ENCODE peak calls at places on chromosomes 12 and 14, in ten cellular contexts. One of them, this sample, is unnamed.

GRCh38 chr14:77542349-77543239 is 44.0 kb upstream of the ISM2 start:
- DNase-seq in thoracic aorta: no peak
- DNase-seq in HFFc6: no peak
- DNase-seq in upper lobe of left lung: no peak
- DNase-seq in cardiac fibroblast: peak; percentile 10
- DNase-seq in GM12865: no peak
- DNase-seq in H1: no peak
- DNase-seq in fibroblast of mammary gland: peak; percentile 12
- DNase-seq in GM20000: no peak
- DNase-seq in CD4-positive, alpha-beta T cell: no peak
- DNase-seq in this sample: no peak

GRCh38 chr12:54239568-54239967 is 40.4 kb downstream of the CBX5 start:
- DNase-seq in thoracic aorta: no peak
- DNase-seq in HFFc6: no peak
- DNase-seq in upper lobe of left lung: no peak
- DNase-seq in cardiac fibroblast: no peak
- DNase-seq in GM12865: no peak
- DNase-seq in H1: no peak
- DNase-seq in fibroblast of mammary gland: no peak
- DNase-seq in GM20000: no peak
- DNase-seq in CD4-positive, alpha-beta T cell: no peak
- DNase-seq in this sample: no peak

GRCh38 chr14:52020866-52021717 is 31.7 kb downstream of the RTRAF start:
- DNase-seq in thoracic aorta: no peak
- DNase-seq in HFFc6: no peak
- DNase-seq in upper lobe of left lung: no peak
- DNase-seq in cardiac fibroblast: peak; percentile 45
- DNase-seq in GM12865: no peak
- DNase-seq in H1: no peak
- DNase-seq in fibroblast of mammary gland: no peak
- DNase-seq in GM20000: no peak
- DNase-seq in CD4-positive, alpha-beta T cell: no peak
- DNase-seq in this sample: no peak

GRCh38 chr14:62209287-62209899 is 447.2 kb downstream of the SNAPC1 start:
- DNase-seq in thoracic aorta: no peak
- DNase-seq in HFFc6: peak; percentile 57
- DNase-seq in upper lobe of left lung: no peak
- DNase-seq in cardiac fibroblast: peak; percentile 89
- DNase-seq in GM12865: no peak
- DNase-seq in H1: no peak
- DNase-seq in fibroblast of mammary gland: peak; percentile 90
- DNase-seq in GM20000: no peak
- DNase-seq in CD4-positive, alpha-beta T cell: no peak
- DNase-seq in this sample: no peak

GRCh38 chr14:87059060-87059827 is 933.7 kb downstream of the GALC start:
- DNase-seq in thoracic aorta: no peak
- DNase-seq in HFFc6: no peak
- DNase-seq in upper lobe of left lung: no peak
- DNase-seq in cardiac fibroblast: no peak
- DNase-seq in GM12865: no peak
- DNase-seq in H1: no peak
- DNase-seq in fibroblast of mammary gland: no peak
- DNase-seq in GM20000: no peak
- DNase-seq in CD4-positive, alpha-beta T cell: no peak
- DNase-seq in this sample: no peak

GRCh38 chr14:52328286-52328685 is 14.2 kb downstream of the PTGER2 start:
- DNase-seq in thoracic aorta: no peak
- DNase-seq in HFFc6: peak; percentile 67
- DNase-seq in upper lobe of left lung: no peak
- DNase-seq in cardiac fibroblast: peak; percentile 79
- DNase-seq in GM12865: no peak
- DNase-seq in H1: no peak
- DNase-seq in fibroblast of mammary gland: peak; percentile 84
- DNase-seq in GM20000: no peak
- DNase-seq in CD4-positive, alpha-beta T cell: no peak
- DNase-seq in this sample: no peak

GRCh38 chr14:36518031-36518585 is 1.9 kb downstream of the NKX2-1 start:
- DNase-seq in thoracic aorta: no peak
- DNase-seq in HFFc6: no peak
- DNase-seq in upper lobe of left lung: no peak
- DNase-seq in cardiac fibroblast: no peak
- DNase-seq in GM12865: no peak
- DNase-seq in H1: no peak
- DNase-seq in fibroblast of mammary gland: no peak
- DNase-seq in GM20000: no peak
- DNase-seq in CD4-positive, alpha-beta T cell: no peak
- DNase-seq in this sample: no peak

GRCh38 chr12:124586756-124587155 is 19.3 kb upstream of the NCOR2 start:
- DNase-seq in thoracic aorta: no peak
- DNase-seq in HFFc6: no peak
- DNase-seq in upper lobe of left lung: no peak
- DNase-seq in cardiac fibroblast: no peak
- DNase-seq in GM12865: no peak
- DNase-seq in H1: no peak
- DNase-seq in fibroblast of mammary gland: no peak
- DNase-seq in GM20000: no peak
- DNase-seq in CD4-positive, alpha-beta T cell: no peak
- DNase-seq in this sample: no peak

GRCh38 chr12:115922952-115923564 is 354.4 kb downstream of the MED13L start:
- DNase-seq in thoracic aorta: no peak
- DNase-seq in HFFc6: no peak
- DNase-seq in upper lobe of left lung: peak; percentile 27
- DNase-seq in cardiac fibroblast: peak; percentile 27
- DNase-seq in GM12865: peak; percentile 30
- DNase-seq in H1: no peak
- DNase-seq in fibroblast of mammary gland: peak; percentile 33
- DNase-seq in GM20000: no peak
- DNase-seq in CD4-positive, alpha-beta T cell: no peak
- DNase-seq in this sample: no peak

GRCh38 chr14:23861666-23862065 is 91.9 kb upstream of the DHRS4 start:
- DNase-seq in thoracic aorta: no peak
- DNase-seq in HFFc6: no peak
- DNase-seq in upper lobe of left lung: no peak
- DNase-seq in cardiac fibroblast: no peak
- DNase-seq in GM12865: no peak
- DNase-seq in H1: no peak
- DNase-seq in fibroblast of mammary gland: no peak
- DNase-seq in GM20000: no peak
- DNase-seq in CD4-positive, alpha-beta T cell: no peak
- DNase-seq in this sample: no peak

GRCh38 chr12:131605304-131605829 is 105.5 kb upstream of the SFSWAP start:
- DNase-seq in thoracic aorta: no peak
- DNase-seq in HFFc6: no peak
- DNase-seq in upper lobe of left lung: no peak
- DNase-seq in cardiac fibroblast: no peak
- DNase-seq in GM12865: no peak
- DNase-seq in H1: no peak
- DNase-seq in fibroblast of mammary gland: no peak
- DNase-seq in GM20000: no peak
- DNase-seq in CD4-positive, alpha-beta T cell: no peak
- DNase-seq in this sample: no peak

GRCh38 chr14:64654931-64655330 is 49.3 kb upstream of the PLEKHG3 start:
- DNase-seq in thoracic aorta: no peak
- DNase-seq in HFFc6: no peak
- DNase-seq in upper lobe of left lung: no peak
- DNase-seq in cardiac fibroblast: peak; percentile 48
- DNase-seq in GM12865: no peak
- DNase-seq in H1: no peak
- DNase-seq in fibroblast of mammary gland: peak; percentile 18
- DNase-seq in GM20000: no peak
- DNase-seq in CD4-positive, alpha-beta T cell: no peak
- DNase-seq in this sample: peak; percentile 83

GRCh38 chr14:64658201-64658600 is 46.0 kb upstream of the PLEKHG3 start:
- DNase-seq in thoracic aorta: no peak
- DNase-seq in HFFc6: no peak
- DNase-seq in upper lobe of left lung: peak; percentile 79
- DNase-seq in cardiac fibroblast: no peak
- DNase-seq in GM12865: no peak
- DNase-seq in H1: no peak
- DNase-seq in fibroblast of mammary gland: no peak
- DNase-seq in GM20000: no peak
- DNase-seq in CD4-positive, alpha-beta T cell: no peak
- DNase-seq in this sample: no peak

GRCh38 chr14:64656986-64657385 is 47.2 kb upstream of the PLEKHG3 start:
- DNase-seq in thoracic aorta: peak; percentile 39
- DNase-seq in HFFc6: no peak
- DNase-seq in upper lobe of left lung: no peak
- DNase-seq in cardiac fibroblast: peak; percentile 27
- DNase-seq in GM12865: no peak
- DNase-seq in H1: no peak
- DNase-seq in fibroblast of mammary gland: peak; percentile 92
- DNase-seq in GM20000: no peak
- DNase-seq in CD4-positive, alpha-beta T cell: no peak
- DNase-seq in this sample: no peak

GRCh38 chr14:64663174-64663573 is 41.0 kb upstream of the PLEKHG3 start:
- DNase-seq in thoracic aorta: no peak
- DNase-seq in HFFc6: no peak
- DNase-seq in upper lobe of left lung: no peak
- DNase-seq in cardiac fibroblast: peak; percentile 27
- DNase-seq in GM12865: no peak
- DNase-seq in H1: no peak
- DNase-seq in fibroblast of mammary gland: peak; percentile 17
- DNase-seq in GM20000: no peak
- DNase-seq in CD4-positive, alpha-beta T cell: no peak
- DNase-seq in this sample: no peak

DNA sequence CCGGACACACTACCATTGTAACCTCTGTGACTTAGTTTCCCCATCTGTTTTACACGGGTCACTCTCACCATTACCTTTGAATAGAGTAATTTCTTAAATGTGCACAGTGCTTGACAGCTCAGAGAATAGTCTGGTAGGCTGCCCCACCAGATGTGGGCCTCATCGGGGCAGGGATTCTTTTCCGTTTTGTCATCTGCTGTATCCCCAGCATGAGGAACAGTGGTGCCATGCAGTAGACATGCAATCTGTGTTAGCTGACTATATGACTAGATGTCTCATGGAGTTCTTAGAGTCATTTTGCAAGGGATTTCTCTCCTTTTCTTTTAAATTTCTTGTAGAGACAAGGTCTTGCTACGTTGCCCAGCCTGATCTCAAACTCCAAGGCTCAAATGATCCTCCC is 44.9 kb upstream of the PLEKHG3 start:
- DNase-seq in thoracic aorta: no peak
- DNase-seq in HFFc6: peak; percentile 63
- DNase-seq in upper lobe of left lung: no peak
- DNase-seq in cardiac fibroblast: no peak
- DNase-seq in GM12865: no peak
- DNase-seq in H1: no peak
- DNase-seq in fibroblast of mammary gland: peak; percentile 14
- DNase-seq in GM20000: no peak
- DNase-seq in CD4-positive, alpha-beta T cell: no peak
- DNase-seq in this sample: no peak
- TF ChIP-seq CTCF in thoracic aorta: no peak
- TF ChIP-seq CTCF in HFFc6: no peak
- TF ChIP-seq CTCF in upper lobe of left lung: no peak
- TF ChIP-seq CTCF in cardiac fibroblast: no peak
- TF ChIP-seq CTCF in GM12865: no peak
- TF ChIP-seq CTCF in H1: no peak
- TF ChIP-seq CTCF in fibroblast of mammary gland: no peak
- TF ChIP-seq CTCF in GM20000: no peak
- TF ChIP-seq CTCF in CD4-positive, alpha-beta T cell: no peak
- TF ChIP-seq CTCF in this sample: no peak

DNA sequence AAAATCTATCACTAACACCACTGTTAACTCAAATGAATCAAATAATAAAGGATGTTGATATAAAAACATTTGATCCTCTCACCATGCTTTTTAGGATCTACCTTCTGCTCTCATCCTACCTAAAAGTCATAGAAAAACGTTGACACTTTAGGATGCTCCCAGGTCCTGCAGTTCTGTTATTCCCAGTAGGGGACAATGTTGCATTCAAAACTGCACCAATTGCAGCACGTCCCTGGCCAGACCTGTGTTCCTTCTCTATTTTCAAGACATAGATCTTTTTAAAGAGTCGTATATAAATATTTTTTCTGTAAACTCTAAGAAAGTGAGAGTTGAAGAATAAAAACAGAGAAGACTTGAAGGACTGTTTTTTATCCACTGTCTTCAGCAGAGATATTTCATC is 8.8 kb downstream of the AICDA start:
- DNase-seq in thoracic aorta: no peak
- DNase-seq in HFFc6: no peak
- DNase-seq in upper lobe of left lung: no peak
- DNase-seq in cardiac fibroblast: no peak
- DNase-seq in GM12865: no peak
- DNase-seq in H1: no peak
- DNase-seq in fibroblast of mammary gland: no peak
- DNase-seq in GM20000: no peak
- DNase-seq in CD4-positive, alpha-beta T cell: no peak
- DNase-seq in this sample: no peak
- TF ChIP-seq CTCF in thoracic aorta: peak; percentile 12
- TF ChIP-seq CTCF in HFFc6: peak; percentile 53
- TF ChIP-seq CTCF in upper lobe of left lung: no peak
- TF ChIP-seq CTCF in cardiac fibroblast: peak; percentile 28
- TF ChIP-seq CTCF in GM12865: peak; percentile 11
- TF ChIP-seq CTCF in H1: no peak
- TF ChIP-seq CTCF in fibroblast of mammary gland: peak; percentile 10
- TF ChIP-seq CTCF in GM20000: no peak
- TF ChIP-seq CTCF in CD4-positive, alpha-beta T cell: no peak
- TF ChIP-seq CTCF in this sample: peak; percentile 37

GRCh38 chr12:70686299-70686698 is 49.1 kb upstream of the PTPRB start:
- DNase-seq in thoracic aorta: no peak
- DNase-seq in HFFc6: peak; percentile 20
- DNase-seq in upper lobe of left lung: no peak
- DNase-seq in cardiac fibroblast: no peak
- DNase-seq in GM12865: no peak
- DNase-seq in H1: no peak
- DNase-seq in fibroblast of mammary gland: no peak
- DNase-seq in GM20000: no peak
- DNase-seq in CD4-positive, alpha-beta T cell: no peak
- DNase-seq in this sample: no peak
- TF ChIP-seq CTCF in thoracic aorta: no peak
- TF ChIP-seq CTCF in HFFc6: no peak
- TF ChIP-seq CTCF in upper lobe of left lung: no peak
- TF ChIP-seq CTCF in cardiac fibroblast: no peak
- TF ChIP-seq CTCF in GM12865: no peak
- TF ChIP-seq CTCF in H1: no peak
- TF ChIP-seq CTCF in fibroblast of mammary gland: no peak
- TF ChIP-seq CTCF in GM20000: no peak
- TF ChIP-seq CTCF in CD4-positive, alpha-beta T cell: no peak
- TF ChIP-seq CTCF in this sample: no peak

DNA sequence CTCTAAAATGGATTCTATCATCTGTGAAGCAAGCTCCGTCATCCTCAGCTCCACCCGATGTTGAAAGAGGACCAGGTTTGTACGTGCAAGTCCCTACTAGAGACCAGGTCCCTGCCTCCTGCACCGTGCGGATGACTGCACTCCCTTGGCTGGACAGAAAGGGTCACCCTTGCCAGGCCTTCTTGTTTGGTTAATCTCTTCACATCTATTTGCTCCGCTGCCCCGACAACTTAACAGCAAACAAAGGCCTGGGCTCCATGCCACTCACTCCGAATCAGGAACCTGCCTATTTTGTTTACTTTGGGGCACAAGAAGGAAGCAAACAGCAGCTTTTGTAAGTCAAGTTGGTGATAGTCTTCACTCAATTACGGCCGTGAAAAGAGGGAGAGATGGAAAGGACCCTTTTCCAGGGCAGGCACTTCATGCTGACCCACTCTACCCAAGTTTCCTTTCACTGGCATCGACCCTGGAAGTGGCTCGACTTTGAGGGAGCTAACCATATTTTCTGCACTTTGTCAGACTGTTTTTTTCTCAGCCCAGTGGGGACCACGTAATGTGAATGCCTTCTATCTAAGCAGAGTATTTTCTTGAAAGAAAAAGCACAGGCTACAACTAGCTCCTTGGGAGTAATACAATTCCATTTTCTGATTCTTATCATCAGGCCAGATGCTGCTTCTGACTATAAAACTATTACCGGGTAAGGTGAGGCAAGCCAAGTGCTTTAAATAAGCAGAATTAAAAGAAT is 202.6 kb downstream of the FOXN3 start:
- DNase-seq in thoracic aorta: peak; percentile 73
- DNase-seq in HFFc6: no peak
- DNase-seq in upper lobe of left lung: no peak
- DNase-seq in cardiac fibroblast: no peak
- DNase-seq in GM12865: no peak
- DNase-seq in H1: no peak
- DNase-seq in fibroblast of mammary gland: no peak
- DNase-seq in GM20000: no peak
- DNase-seq in CD4-positive, alpha-beta T cell: no peak
- DNase-seq in this sample: no peak
- TF ChIP-seq CTCF in thoracic aorta: no peak
- TF ChIP-seq CTCF in HFFc6: no peak
- TF ChIP-seq CTCF in upper lobe of left lung: peak; percentile 26
- TF ChIP-seq CTCF in cardiac fibroblast: no peak
- TF ChIP-seq CTCF in GM12865: no peak
- TF ChIP-seq CTCF in H1: no peak
- TF ChIP-seq CTCF in fibroblast of mammary gland: no peak
- TF ChIP-seq CTCF in GM20000: no peak
- TF ChIP-seq CTCF in CD4-positive, alpha-beta T cell: no peak
- TF ChIP-seq CTCF in this sample: no peak

This sample was measured in CD14-positive monocyte.